ENCODE peak calls at places on chromosomes 13 and 19, in eight cellular contexts. E is BE2C; Q is heart right ventricle; N is adrenal gland; A is neuronal stem cell; B is CD8-positive, alpha-beta memory T cell; Y is testis; P is PC-3. H is an unnamed sample. For H3K4me1, the result is how much of the 10 kb centered on the place peaks cover.

GRCh38 chr13:41942462-41943094 is 18.3 kb downstream of the VWA8 start:
- DNase-seq in E (peak), Q (no peak), N (no peak), A (peak), B (no peak), Y (no peak), P (peak), H (no peak)

GRCh38 chr13:73224708-73225107 is 165.9 kb downstream of the KLF5 start:
- DNase-seq in E (no peak), Q (no peak), N (no peak), A (no peak), B (no peak), Y (no peak), P (peak), H (no peak)

GRCh38 chr13:102799544-102800144 is 725 bp downstream of the BIVM start:
- DNase-seq in E (peak), Q (peak), N (peak), A (peak), B (no peak), Y (peak), P (no peak), H (peak)

GRCh38 chr19:40219721-40220276 is 1.6 kb upstream of the TTC9B start:
- DNase-seq in E (peak), Q (no peak), N (no peak), A (no peak), B (no peak), Y (no peak), P (peak), H (no peak)

GRCh38 chr13:99717959-99718674 is 216.8 kb downstream of the TM9SF2 start:
- DNase-seq in E (no peak), Q (no peak), N (no peak), A (no peak), B (no peak), Y (no peak), P (no peak), H (no peak)

GRCh38 chr13:98451676-98452105 is 125.2 kb downstream of the STK24 start:
- DNase-seq in E (no peak), Q (no peak), N (no peak), A (no peak), B (no peak), Y (no peak), P (no peak), H (no peak)

GRCh38 chr19:45347570-45348366 is 7.2 kb downstream of the KLC3 start:
- DNase-seq in E (no peak), Q (no peak), N (no peak), A (no peak), B (no peak), Y (no peak), P (no peak), H (no peak)

GRCh38 chr13:76992548-76993001 is 694 bp downstream of the CLN5 start:
- DNase-seq in E (no peak), Q (no peak), N (peak), A (peak), B (peak), Y (peak), P (peak), H (no peak)

GRCh38 chr19:56692496-56692895 is 20.9 kb upstream of the ZNF835 start:
- DNase-seq in E (no peak), Q (no peak), N (peak), A (no peak), B (no peak), Y (peak), P (no peak), H (no peak)

GRCh38 chr13:114115191-114115671 is 17.2 kb downstream of the RASA3 start:
- DNase-seq in E (peak), Q (no peak), N (peak), A (no peak), B (no peak), Y (peak), P (peak), H (no peak)
- H3K4me1 ChIP-seq in E (under half), Q (under half), N (under half), A (under half), B (half or more), Y (under half), P (under half), H (half or more)

GRCh38 chr13:52109096-52109495 is 19.8 kb downstream of the NEK5 start:
- DNase-seq in E (no peak), Q (no peak), N (no peak), A (no peak), B (no peak), Y (no peak), P (no peak), H (no peak)
- H3K4me3 ChIP-seq in E (no peak), Q (no peak), N (no peak), A (no peak), B (no peak), Y (no peak), P (no peak), H (no peak)

DNA sequence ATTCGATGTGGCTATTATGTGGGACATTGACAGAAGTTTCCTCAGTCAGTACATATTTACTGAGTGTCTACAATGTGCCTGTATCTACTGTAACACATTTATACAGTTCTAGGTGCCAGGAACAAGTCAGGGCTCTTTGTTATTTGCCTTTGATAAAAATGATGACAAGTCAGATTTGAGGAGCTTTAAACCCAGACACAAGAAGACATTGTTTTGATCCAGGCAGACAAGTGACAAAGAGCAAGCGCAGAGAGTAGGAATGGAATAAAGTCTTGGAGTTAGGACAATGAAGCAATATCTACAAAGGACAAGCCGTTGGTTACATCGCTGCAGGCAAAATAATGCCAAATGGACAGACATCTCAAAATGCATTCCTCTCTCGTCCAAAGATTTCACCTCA is 70.1 kb downstream of the ITGBL1 start:
- DNase-seq in E (no peak), Q (no peak), N (no peak), A (no peak), B (no peak), Y (no peak), P (no peak), H (no peak)
- H3K4me1 ChIP-seq in E (under half), Q (under half), N (under half), A (under half), B (under half), Y (under half), P (under half), H (under half)

GRCh38 chr19:50512112-50512998 is 1.4 kb downstream of the ASPDH start:
- DNase-seq in E (no peak), Q (no peak), N (peak), A (no peak), B (no peak), Y (no peak), P (no peak), H (no peak)
- H3K4me3 ChIP-seq in E (no peak), Q (no peak), N (no peak), A (peak), B (peak), Y (peak), P (no peak), H (no peak)

GRCh38 chr19:50745221-50745620 is 22.1 kb downstream of the CLEC11A start:
- DNase-seq in E (no peak), Q (no peak), N (no peak), A (no peak), B (no peak), Y (no peak), P (no peak), H (no peak)
- H3K4me1 ChIP-seq in E (under half), Q (under half), N (under half), A (under half), B (under half), Y (under half), P (under half), H (under half)

H was measured in naive thymus-derived CD4-positive, alpha-beta T cell.